ENCODE peak calls at places on chromosomes 16 and 17, in six cellular contexts. P is psoas muscle; S is OCI-LY7; W is breast epithelium; U is stimulated activated CD4-positive, alpha-beta T cell treated with anti-CD3 and anti-CD28 coated beads, Interleukin-1b, Interleukin-23, amount 100 ng/mL, for 4 hours; Q is foreskin keratinocyte. X is an unnamed sample.

GRCh38 chr17:83182620-83183063 is 103.2 kb downstream of the METRNL start:
- DNase-seq in Q (no peak), P (peak; percentile 62), S (no peak), U (no peak), W (peak; percentile 16), X (no peak)

GRCh38 chr16:55842369-55843104 is 9.6 kb upstream of the CES1 start:
- DNase-seq in S (peak; percentile 55), W (no peak), Q (peak; percentile 26), U (no peak), P (no peak), X (no peak)

GRCh38 chr16:79808731-79809130 is 208.2 kb upstream of the MAF start:
- DNase-seq in Q (no peak), P (no peak), S (no peak), U (no peak), W (no peak), X (no peak)

GRCh38 chr17:75783803-75784472 is 668 bp upstream of the UNK start:
- DNase-seq in S (peak; percentile 70), W (peak; percentile 59), Q (no peak), P (peak; percentile 64), U (no peak), X (peak; percentile 73)

GRCh38 chr17:66915204-66915611 is 49.3 kb upstream of the CACNG4 start:
- DNase-seq in W (peak; percentile 38), S (no peak), U (no peak), P (peak; percentile 64), Q (peak; percentile 45), X (no peak)

GRCh38 chr17:66652840-66653507 is 181.9 kb upstream of the CACNG5 start:
- DNase-seq in Q (peak; percentile 90), W (no peak), P (no peak), S (no peak), U (no peak), X (no peak)

GRCh38 chr16:58464047-58464915 is 35.7 kb upstream of the NDRG4 start:
- DNase-seq in P (no peak), S (no peak), U (no peak), Q (no peak), W (no peak), X (no peak)

GRCh38 chr17:43105146-43105545 is 20.0 kb downstream of the BRCA1 start:
- DNase-seq in Q (no peak), U (no peak), W (no peak), P (no peak), S (no peak), X (no peak)

GRCh38 chr16:74024997-74025396 is 271.6 kb upstream of the PSMD7 start:
- DNase-seq in P (no peak), S (no peak), W (no peak), Q (no peak), U (no peak), X (no peak)

GRCh38 chr17:18074566-18075272 is 13.0 kb upstream of the DRG2 start:
- DNase-seq in P (no peak), W (no peak), Q (no peak), S (no peak), U (no peak), X (no peak)

GRCh38 chr17:36135465-36135864 is 31.8 kb downstream of the CCL4 start:
- DNase-seq in U (no peak), P (no peak), S (no peak), Q (no peak), W (no peak), X (no peak)

GRCh38 chr17:65346166-65346565 is 209.0 kb downstream of the RGS9 start:
- DNase-seq in U (no peak), Q (no peak), S (no peak), W (no peak), P (no peak), X (no peak)

GRCh38 chr17:2485543-2485942 is 26.1 kb downstream of the METTL16 start:
- DNase-seq in P (no peak), S (no peak), Q (no peak), U (no peak), W (no peak), X (no peak)

GRCh38 chr16:27377666-27378485 is 24.1 kb upstream of the IL21R start:
- DNase-seq in S (peak; percentile 89), P (no peak), U (no peak), W (no peak), Q (no peak), X (no peak)

GRCh38 chr16:4136229-4136813 is 20.1 kb upstream of the ADCY9 start:
- DNase-seq in S (no peak), U (no peak), P (no peak), W (peak; percentile 88), Q (peak; percentile 98), X (no peak)

GRCh38 chr17:68794636-68795503 is 160.3 kb downstream of the ABCA8 start:
- DNase-seq in U (no peak), S (peak; percentile 35), P (peak; percentile 50), Q (peak; percentile 20), W (no peak), X (no peak)

GRCh38 chr16:26952411-26952810 is 114.3 kb upstream of the C16orf82 start:
- DNase-seq in Q (no peak), S (no peak), P (no peak), U (no peak), W (no peak), X (no peak)

GRCh38 chr17:64178011-64178825 is 48.3 kb upstream of the ERN1 start:
- DNase-seq in Q (no peak), S (no peak), W (no peak), P (no peak), U (no peak), X (no peak)

GRCh38 chr16:71537643-71538042 is 11.4 kb downstream of the CHST4 start:
- DNase-seq in U (peak; percentile 16), Q (peak; percentile 53), S (peak; percentile 67), P (no peak), W (no peak), X (no peak)

GRCh38 chr17:6120351-6120750 is 50.2 kb downstream of the WSCD1 start:
- DNase-seq in Q (no peak), S (no peak), U (no peak), P (no peak), W (no peak), X (no peak)

GRCh38 chr17:56309897-56310296 is 156.6 kb downstream of the ANKFN1 start:
- DNase-seq in W (no peak), P (no peak), S (no peak), Q (no peak), U (no peak), X (no peak)

GRCh38 chr17:66714046-66715023 is 120.6 kb upstream of the CACNG5 start:
- DNase-seq in U (no peak), P (no peak), W (no peak), Q (no peak), S (no peak), X (no peak)

GRCh38 chr17:9002610-9003354 is 18.5 kb upstream of the NTN1 start:
- DNase-seq in U (peak; percentile 31), P (no peak), Q (no peak), S (no peak), W (no peak), X (no peak)

GRCh38 chr16:63135069-63135468 is 1098.8 kb upstream of the CDH8 start:
- DNase-seq in W (no peak), U (no peak), S (no peak), Q (no peak), P (no peak), X (no peak)

GRCh38 chr17:80844418-80844990 is 147.1 kb upstream of the CHMP6 start:
- DNase-seq in P (peak; percentile 62), Q (no peak), U (no peak), W (no peak), S (no peak), X (no peak)

GRCh38 chr16:79163666-79164377 is 436.7 kb downstream of the MAF start:
- DNase-seq in Q (no peak), W (no peak), U (no peak), S (no peak), P (no peak), X (no peak)

GRCh38 chr16:50655558-50656055 is 25.5 kb downstream of the SNX20 start:
- DNase-seq in S (no peak), W (no peak), U (no peak), P (no peak), Q (no peak), X (no peak)

GRCh38 chr16:9901-10665 is 43.3 kb downstream of the POLR3K start:
- DNase-seq in P (peak; percentile 56), S (no peak), U (no peak), W (no peak), Q (no peak), X (no peak)